ENCODE peak calls at places on chromosomes 2 and 18, in seven cellular contexts. X is small intestine; P is upper lobe of right lung; J is effector CD4-positive, alpha-beta T cell; U is NCI-H1092; S is myocyte; T is BJ. O is an unnamed sample.

GRCh38 chr2:201795608-201796477 is 10.5 kb upstream of the CDK15 start:
- DNase-seq in X (peak), P (no peak), J (no peak), U (no peak), S (peak), T (no peak), O (no peak)

GRCh38 chr2:151718796-151719195 is 15.5 kb downstream of the NEB start:
- DNase-seq in X (no peak), P (no peak), J (no peak), U (no peak), S (no peak), T (no peak), O (no peak)

GRCh38 chr2:105417789-105418475 is 19.1 kb upstream of the FHL2 start:
- DNase-seq in X (no peak), P (no peak), J (no peak), U (no peak), S (no peak), T (no peak), O (no peak)

GRCh38 chr2:177783835-177784448 is 288.6 kb downstream of the PDE11A start:
- DNase-seq in X (peak), P (no peak), J (no peak), U (no peak), S (peak), T (peak), O (no peak)

GRCh38 chr2:221502270-221502973 is 69.7 kb downstream of the EPHA4 start:
- DNase-seq in X (no peak), P (no peak), J (no peak), U (no peak), S (peak), T (no peak), O (no peak)

GRCh38 chr2:228072669-228073068 is 108.8 kb downstream of the SPHKAP start:
- DNase-seq in X (no peak), P (no peak), J (no peak), U (no peak), S (no peak), T (no peak), O (no peak)

GRCh38 chr18:3262234-3263171 is 570 bp downstream of the MYL12B start:
- DNase-seq in X (no peak), P (no peak), J (peak), U (no peak), S (no peak), T (no peak), O (no peak)

GRCh38 chr18:44740000-44740399 is 59.3 kb downstream of the SETBP1 start:
- DNase-seq in X (no peak), P (no peak), J (no peak), U (no peak), S (no peak), T (no peak), O (no peak)

GRCh38 chr2:121480826-121481225 is 49.9 kb upstream of the RNU4ATAC start:
- DNase-seq in X (no peak), P (no peak), J (no peak), U (no peak), S (peak), T (no peak), O (no peak)

GRCh38 chr18:2040279-2040678 is 531.0 kb downstream of the METTL4 start:
- DNase-seq in X (no peak), P (no peak), J (no peak), U (no peak), S (no peak), T (no peak), O (no peak)

GRCh38 chr2:75466708-75467311 is 93.9 kb downstream of the EVA1A start:
- DNase-seq in X (peak), P (no peak), J (no peak), U (no peak), S (peak), T (no peak), O (no peak)

GRCh38 chr2:170685591-170685990 is 29.5 kb upstream of the SP5 start:
- DNase-seq in X (no peak), P (no peak), J (no peak), U (no peak), S (no peak), T (no peak), O (no peak)

GRCh38 chr2:172323256-172323655 is 104.1 kb upstream of the ITGA6 start:
- DNase-seq in X (no peak), P (no peak), J (no peak), U (no peak), S (no peak), T (no peak), O (no peak)

GRCh38 chr2:234181128-234181527 is 130.6 kb downstream of the SPP2 start:
- DNase-seq in X (no peak), P (no peak), J (no peak), U (no peak), S (no peak), T (no peak), O (no peak)

GRCh38 chr2:191740016-191740419 is 62.1 kb downstream of the NABP1 start:
- DNase-seq in X (no peak), P (no peak), J (peak), U (no peak), S (peak), T (no peak), O (no peak)

GRCh38 chr2:36478332-36478738 is 119.6 kb downstream of the FEZ2 start:
- DNase-seq in X (no peak), P (no peak), J (no peak), U (no peak), S (peak), T (peak), O (no peak)